ENCODE peak calls at places on chromosome 9, in four cellular contexts. U, V, O and Z are unnamed samples.

GRCh38 chr9:116027511-116027910 is 126.1 kb upstream of the PAPPA start:
- DNase-seq in U (no peak), V (no peak), O (no peak), Z (no peak)

GRCh38 chr9:108569624-108570023 is 286.2 kb downstream of the ACTL7B start:
- DNase-seq in U (no peak), V (no peak), O (no peak), Z (no peak)

GRCh38 chr9:26129216-26129615 is 451.0 kb upstream of the TUSC1 start:
- DNase-seq in U (no peak), V (no peak), O (no peak), Z (no peak)

GRCh38 chr9:24096756-24097155 is 270.7 kb upstream of the ELAVL2 start:
- DNase-seq in U (no peak), V (no peak), O (no peak), Z (no peak)

GRCh38 chr9:84310903-84311302 is 29.7 kb downstream of the SLC28A3 start:
- DNase-seq in U (no peak), V (no peak), O (no peak), Z (no peak)

GRCh38 chr9:114691956-114692295 is 9.9 kb upstream of the TEX48 start:
- DNase-seq in U (no peak), V (no peak), O (no peak), Z (no peak)

GRCh38 chr9:127445851-127446719 is 5.1 kb downstream of the RPL12 start:
- DNase-seq in U (no peak), V (no peak), O (peak), Z (no peak)

GRCh38 chr9:129242971-129243561 is 65.0 kb upstream of the IER5L start:
- DNase-seq in U (no peak), V (no peak), O (no peak), Z (no peak)

GRCh38 chr9:69093471-69094103 is 58.0 kb downstream of the FXN start:
- DNase-seq in U (no peak), V (no peak), O (no peak), Z (no peak)

GRCh38 chr9:84697494-84698114 is 28.1 kb downstream of the NTRK2 start:
- DNase-seq in U (no peak), V (peak), O (peak), Z (peak)

GRCh38 chr9:4371108-4371507 is 71.2 kb upstream of the GLIS3 start:
- DNase-seq in U (no peak), V (no peak), O (no peak), Z (no peak)

GRCh38 chr9:78595200-78595945 is 298.4 kb downstream of the PSAT1 start:
- DNase-seq in U (no peak), V (no peak), O (no peak), Z (no peak)

GRCh38 chr9:26675055-26675454 is 217.5 kb downstream of the CAAP1 start:
- DNase-seq in U (no peak), V (no peak), O (no peak), Z (no peak)

GRCh38 chr9:114888599-114888998 is 41.8 kb downstream of the TNFSF8 start:
- DNase-seq in U (no peak), V (no peak), O (no peak), Z (no peak)

GRCh38 chr9:100856238-100856637 is 172.3 kb upstream of the PLPPR1 start:
- DNase-seq in U (no peak), V (no peak), O (no peak), Z (no peak)

GRCh38 chr9:38008168-38009034 is 60.6 kb downstream of the SHB start:
- DNase-seq in U (peak), V (no peak), O (peak), Z (peak)

GRCh38 chr9:93057703-93058356 is 671 bp upstream of the SUSD3 start:
- DNase-seq in U (no peak), V (no peak), O (no peak), Z (no peak)

GRCh38 chr9:81789751-81790150 is 100.4 kb upstream of the TLE1 start:
- DNase-seq in U (no peak), V (no peak), O (no peak), Z (no peak)

GRCh38 chr9:137453643-137454081 is 5.5 kb downstream of the NSMF start:
- DNase-seq in U (no peak), V (peak), O (peak), Z (peak)

GRCh38 chr9:127753148-127753547 is 18.1 kb upstream of the TOR2A start:
- DNase-seq in U (no peak), V (no peak), O (no peak), Z (no peak)

GRCh38 chr9:82082563-82082962 is 94.0 kb downstream of the SPATA31D1 start:
- DNase-seq in U (no peak), V (no peak), O (no peak), Z (no peak)

GRCh38 chr9:110578575-110578895 is 1.0 kb downstream of the SVEP1 start:
- DNase-seq in U (no peak), V (no peak), O (no peak), Z (no peak)

GRCh38 chr9:69325409-69326212 is 596 bp downstream of the ENTREP1 start:
- DNase-seq in U (no peak), V (no peak), O (no peak), Z (no peak)

GRCh38 chr9:132043708-132044107 is 36.0 kb downstream of the MED27 start:
- DNase-seq in U (no peak), V (no peak), O (no peak), Z (no peak)

GRCh38 chr9:70924905-70925547 is 196.4 kb downstream of the TRPM3 start:
- DNase-seq in U (no peak), V (no peak), O (peak), Z (peak)

GRCh38 chr9:111030492-111030891 is 7.8 kb downstream of the LPAR1 start:
- DNase-seq in U (no peak), V (no peak), O (no peak), Z (no peak)

GRCh38 chr9:86176468-86176867 is 77.1 kb upstream of the GOLM1 start:
- DNase-seq in U (no peak), V (no peak), O (no peak), Z (no peak)

GRCh38 chr9:89635816-89636215 is 31.0 kb downstream of the GADD45G start:
- DNase-seq in U (no peak), V (no peak), O (no peak), Z (no peak)

GRCh38 chr9:91164724-91165520 is 196.8 kb downstream of the AUH start:
- DNase-seq in U (no peak), V (no peak), O (peak), Z (peak)

GRCh38 chr9:121750715-121751623 is 99.5 kb downstream of the DAB2IP start:
- DNase-seq in U (no peak), V (no peak), O (no peak), Z (peak)

GRCh38 chr9:110016340-110016739 is 191.6 kb downstream of the C9orf152 start:
- DNase-seq in U (no peak), V (no peak), O (no peak), Z (peak)

GRCh38 chr9:109421034-109421700 is 76.9 kb downstream of the PTPN3 start:
- DNase-seq in U (no peak), V (no peak), O (no peak), Z (no peak)

GRCh38 chr9:75289332-75289731 is 201.0 kb downstream of the OSTF1 start:
- DNase-seq in U (no peak), V (no peak), O (no peak), Z (no peak)

GRCh38 chr9:123453904-123454321 is 97.9 kb downstream of the CRB2 start:
- DNase-seq in U (no peak), V (no peak), O (no peak), Z (peak)

GRCh38 chr9:128429505-128430086 is 8.9 kb downstream of the CERCAM start:
- DNase-seq in U (no peak), V (no peak), O (no peak), Z (no peak)

GRCh38 chr9:32677931-32678330 is 42.5 kb upstream of the TAF1L start:
- DNase-seq in U (no peak), V (no peak), O (no peak), Z (no peak)
- TF ChIP-seq ATF2 in U (no peak), V (no peak), O (no peak), Z (no peak)

DNA sequence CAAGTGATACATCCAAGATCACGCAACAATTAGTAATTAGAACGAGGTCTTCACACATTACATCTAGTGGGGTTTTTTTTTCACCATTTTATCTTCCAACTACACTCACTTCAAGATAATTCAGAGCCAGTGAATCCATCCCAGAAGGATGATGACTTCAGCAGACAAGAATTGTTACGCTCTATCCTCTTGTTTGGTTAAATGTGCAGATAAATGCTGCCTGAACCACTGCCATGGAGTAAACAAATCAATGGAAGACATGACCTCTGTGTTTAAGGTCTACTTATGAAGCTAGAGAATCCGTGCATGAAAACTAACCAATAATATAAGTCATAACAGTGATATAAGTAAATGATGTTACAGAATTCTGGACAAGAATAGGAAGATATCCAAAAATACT is 602.6 kb downstream of the TLR4 start:
- DNase-seq in U (no peak), V (no peak), O (no peak), Z (no peak)
- TF ChIP-seq HDAC2 in U (no peak), V (no peak), O (no peak), Z (no peak)

GRCh38 chr9:28215921-28216320 is 642.6 kb upstream of the C9orf72 start:
- DNase-seq in U (no peak), V (no peak), O (no peak), Z (no peak)
- TF ChIP-seq ATF2 in U (no peak), V (no peak), O (no peak), Z (no peak)

DNA sequence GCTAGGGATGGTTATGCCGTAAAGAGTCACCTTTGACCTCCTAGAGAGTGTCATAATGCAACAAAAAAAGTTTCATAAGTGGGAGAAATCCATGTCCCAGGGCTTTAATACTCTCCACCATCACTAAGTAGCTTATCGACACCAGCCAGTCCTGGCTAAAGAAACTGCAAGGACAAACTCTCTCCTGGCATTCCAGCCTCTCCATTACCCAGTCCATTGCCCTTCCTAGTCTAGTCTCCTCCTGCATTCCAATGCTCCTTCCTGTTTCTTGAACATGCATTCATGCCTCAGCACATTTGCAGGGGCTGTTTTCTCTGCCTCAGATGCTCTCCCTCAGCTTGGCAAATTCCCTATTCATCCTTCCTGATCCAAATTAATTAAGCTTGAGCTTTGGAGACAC is 364.1 kb downstream of the BRINP1 start:
- DNase-seq in U (no peak), V (no peak), O (no peak), Z (no peak)
- TF ChIP-seq HDAC2 in U (no peak), V (no peak), O (no peak), Z (no peak)

DNA sequence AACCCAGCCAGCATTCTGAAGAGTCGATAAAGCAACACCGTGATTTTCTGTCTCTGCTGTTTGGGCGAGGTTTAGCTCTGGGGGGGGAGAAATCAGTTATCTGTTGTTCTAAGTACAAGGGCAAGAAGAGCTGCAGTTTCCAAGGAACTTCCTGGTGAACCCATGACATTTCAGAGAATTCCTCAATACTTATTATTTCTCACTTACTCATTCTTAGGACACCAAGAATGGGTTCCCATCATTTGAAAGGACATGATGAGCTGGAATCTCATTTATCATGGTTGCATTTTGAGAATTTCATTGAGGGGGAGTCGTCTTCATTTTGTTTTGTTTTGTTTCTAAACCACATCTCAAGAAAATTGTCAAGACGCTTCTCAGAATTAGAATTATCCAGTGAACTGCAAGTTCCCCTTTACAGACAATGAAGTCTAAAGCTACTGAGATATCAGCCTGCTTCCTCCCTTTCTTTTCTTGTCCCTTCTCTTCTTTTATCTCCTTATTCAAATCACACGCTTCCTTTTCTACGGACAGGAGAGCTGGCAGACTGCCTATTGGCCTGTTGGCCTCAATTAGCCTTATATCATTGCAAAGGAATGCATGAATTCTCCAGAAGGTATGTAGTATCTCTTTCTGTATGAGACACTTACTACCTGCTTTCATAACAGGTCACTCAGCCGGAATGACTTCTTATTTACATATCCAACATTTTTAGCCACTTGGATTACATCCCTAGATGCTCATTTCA is 53.7 kb downstream of the ZNF462 start:
- DNase-seq in U (no peak), V (no peak), O (no peak), Z (peak)
- TF ChIP-seq ATF2 in U (no peak), V (no peak), O (no peak), Z (no peak)

GRCh38 chr9:136386018-136386417 is 12.5 kb upstream of the CARD9 start:
- DNase-seq in U (no peak), V (no peak), O (no peak), Z (no peak)
- TF ChIP-seq HDAC2 in U (no peak), V (no peak), O (no peak), Z (no peak)

GRCh38 chr9:130988905-130989304 is 20.1 kb upstream of the LAMC3 start:
- DNase-seq in U (no peak), V (no peak), O (no peak), Z (no peak)
- TF ChIP-seq ATF2 in U (no peak), V (no peak), O (no peak), Z (no peak)

GRCh38 chr9:133303266-133304157 is 28.5 kb upstream of the ABO start:
- DNase-seq in U (no peak), V (no peak), O (no peak), Z (no peak)
- TF ChIP-seq HDAC2 in U (no peak), V (no peak), O (no peak), Z (no peak)